ENCODE peak calls at places on chromosomes 11 and 22, in five cellular contexts. Y is K562, V is A549, Z is HepG2, C is GM12878. F is an unnamed sample.

GRCh38 chr11:47355283-47356128 is 3.0 kb upstream of the MYBPC3 start:
- DNase-seq in Y (peak), V (peak), Z (peak), C (no peak), F (peak)

GRCh38 chr22:20862540-20862939 is 3.7 kb downstream of the SNAP29 start:
- DNase-seq in Y (peak), V (no peak), Z (no peak), C (no peak), F (no peak)

GRCh38 chr11:65867284-65868071 is 5.1 kb downstream of the EFEMP2 start:
- DNase-seq in Y (peak), V (no peak), Z (no peak), C (no peak), F (no peak)

GRCh38 chr22:17638182-17638431 is 450 bp upstream of the BCL2L13 start:
- DNase-seq in Y (no peak), V (no peak), Z (no peak), C (no peak), F (no peak)

GRCh38 chr11:57662893-57663292 is 5.0 kb upstream of the ZDHHC5 start:
- DNase-seq in Y (no peak), V (peak), Z (no peak), C (no peak), F (no peak)

GRCh38 chr11:75577198-75577597 is 15.1 kb downstream of the SERPINH1 start:
- DNase-seq in Y (peak), V (peak), Z (no peak), C (no peak), F (no peak)

GRCh38 chr11:32198053-32198452 is 107.2 kb downstream of the RCN1 start:
- DNase-seq in Y (no peak), V (no peak), Z (no peak), C (no peak), F (no peak)

GRCh38 chr11:130816941-130817607 is 99.2 kb downstream of the SNX19 start:
- DNase-seq in Y (no peak), V (no peak), Z (no peak), C (no peak), F (no peak)

GRCh38 chr11:24312464-24313238 is 184.2 kb upstream of the LUZP2 start:
- DNase-seq in Y (no peak), V (no peak), Z (no peak), C (no peak), F (no peak)

DNA sequence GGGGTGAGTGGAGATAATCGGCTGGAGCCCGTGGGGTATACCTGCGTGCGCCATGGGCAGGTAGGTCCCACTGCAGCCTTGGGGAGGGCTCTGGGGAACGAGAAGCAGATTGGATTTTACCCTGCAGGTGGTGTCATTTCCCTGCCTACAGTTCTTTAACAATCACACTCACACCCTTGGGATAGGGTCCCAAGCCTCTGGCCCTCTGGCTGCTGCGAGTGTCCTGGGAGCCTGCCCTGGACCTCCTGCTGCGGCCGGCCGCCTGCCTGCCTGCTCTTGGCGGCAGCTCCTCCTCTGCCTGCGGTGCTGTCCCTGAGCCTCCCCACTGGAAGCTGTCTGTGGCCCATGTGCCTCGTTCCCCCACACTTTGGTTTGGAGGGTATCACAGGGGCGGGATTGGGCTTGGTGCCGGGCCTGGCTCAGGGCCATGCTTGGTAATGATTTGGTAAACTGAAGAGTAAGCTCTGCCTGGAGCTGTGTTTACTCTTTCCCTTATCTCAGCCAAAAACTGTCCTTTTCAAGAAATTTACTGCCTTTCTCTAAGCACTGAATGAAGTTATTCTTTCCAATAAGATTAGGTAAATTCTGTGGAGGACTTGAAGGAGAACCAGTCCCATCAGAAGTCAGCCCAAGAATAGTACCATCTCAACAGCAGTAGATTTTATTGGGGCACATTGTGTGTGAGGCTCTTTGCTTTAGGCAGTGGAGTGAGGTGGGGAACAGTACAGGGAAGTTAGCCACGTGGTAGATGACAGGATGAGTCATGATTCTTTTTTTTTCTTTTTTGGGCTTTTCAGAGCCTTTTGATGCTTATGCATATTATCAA is 53.7 kb downstream of the TBC1D22A start:
- DNase-seq in Y (peak), V (no peak), Z (peak), C (no peak), F (peak)
- TF ChIP-seq RFX5 in Y (no peak), V (no peak), Z (no peak), C (no peak), F (no peak)

DNA sequence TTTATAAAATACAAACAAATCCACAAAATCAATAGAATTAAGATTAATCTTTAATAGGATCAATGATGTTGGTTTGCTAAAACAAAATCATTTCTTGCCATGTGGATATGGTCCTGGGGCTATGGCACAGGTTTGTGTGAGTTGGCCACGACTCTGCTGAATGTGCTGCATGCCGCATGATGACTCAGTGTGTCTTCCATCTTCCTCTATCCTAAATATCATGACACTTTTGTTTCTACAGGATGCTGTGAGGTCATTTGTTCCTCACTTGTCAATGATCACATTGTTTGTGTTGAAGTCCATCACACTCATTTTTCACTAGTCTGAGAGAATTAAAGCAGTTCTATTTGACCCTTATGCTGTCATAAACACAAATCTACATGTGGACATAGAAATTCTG is 167.2 kb upstream of the ZBED5 start:
- DNase-seq in Y (no peak), V (peak), Z (no peak), C (no peak), F (no peak)
- TF ChIP-seq KDM1A in Y (no peak), V (no peak), Z (no peak), C (no peak), F (no peak)

GRCh38 chr11:62061356-62062222 is 62.2 kb upstream of the INCENP start:
- DNase-seq in Y (no peak), V (no peak), Z (peak), C (no peak), F (no peak)
- TF ChIP-seq RFX5 in Y (no peak), V (no peak), Z (no peak), C (no peak), F (no peak)

DNA sequence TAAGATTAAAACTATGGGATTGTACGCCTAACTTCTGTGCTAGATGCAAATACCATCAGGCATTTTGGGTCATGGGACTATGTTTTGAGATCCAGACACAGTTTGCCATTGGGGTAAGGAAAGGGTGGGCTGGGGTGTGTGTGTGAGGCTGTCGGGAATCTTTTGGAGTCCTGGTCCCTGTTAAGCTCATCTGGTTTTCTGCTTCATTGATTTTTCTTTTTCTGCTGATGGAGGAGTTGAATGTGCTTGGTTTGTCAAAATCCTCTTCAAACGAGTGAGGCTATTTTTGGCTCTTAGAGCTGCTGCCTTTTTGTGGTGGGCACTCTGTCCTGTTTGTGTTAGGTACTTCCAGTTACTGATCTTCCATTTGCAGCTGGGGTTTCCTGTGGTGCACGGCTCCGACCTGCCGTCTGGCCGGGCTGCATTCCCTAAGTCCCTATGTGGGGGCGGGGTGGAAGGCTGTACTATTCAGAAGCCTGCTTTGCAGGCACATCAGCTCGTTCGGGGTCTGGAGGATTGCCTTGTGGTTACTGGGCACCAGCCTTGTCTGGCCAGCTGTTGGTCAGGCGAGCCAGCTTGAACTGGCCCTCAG is 2.9 kb downstream of the BCR start:
- DNase-seq in Y (peak), V (no peak), Z (peak), C (no peak), F (peak)
- TF ChIP-seq KDM1A in Y (no peak), V (no peak), Z (no peak), C (no peak), F (no peak)

GRCh38 chr22:36086170-36086490 is 57.5 kb upstream of the RBFOX2 start:
- DNase-seq in Y (peak), V (peak), Z (no peak), C (no peak), F (no peak)
- TF ChIP-seq RFX5 in Y (no peak), V (no peak), Z (no peak), C (no peak), F (no peak)

GRCh38 chr11:41177791-41178190 is 281.7 kb downstream of the LRRC4C start:
- DNase-seq in Y (no peak), V (no peak), Z (no peak), C (no peak), F (no peak)
- TF ChIP-seq KDM1A in Y (no peak), V (no peak), Z (no peak), C (no peak), F (no peak)

DNA sequence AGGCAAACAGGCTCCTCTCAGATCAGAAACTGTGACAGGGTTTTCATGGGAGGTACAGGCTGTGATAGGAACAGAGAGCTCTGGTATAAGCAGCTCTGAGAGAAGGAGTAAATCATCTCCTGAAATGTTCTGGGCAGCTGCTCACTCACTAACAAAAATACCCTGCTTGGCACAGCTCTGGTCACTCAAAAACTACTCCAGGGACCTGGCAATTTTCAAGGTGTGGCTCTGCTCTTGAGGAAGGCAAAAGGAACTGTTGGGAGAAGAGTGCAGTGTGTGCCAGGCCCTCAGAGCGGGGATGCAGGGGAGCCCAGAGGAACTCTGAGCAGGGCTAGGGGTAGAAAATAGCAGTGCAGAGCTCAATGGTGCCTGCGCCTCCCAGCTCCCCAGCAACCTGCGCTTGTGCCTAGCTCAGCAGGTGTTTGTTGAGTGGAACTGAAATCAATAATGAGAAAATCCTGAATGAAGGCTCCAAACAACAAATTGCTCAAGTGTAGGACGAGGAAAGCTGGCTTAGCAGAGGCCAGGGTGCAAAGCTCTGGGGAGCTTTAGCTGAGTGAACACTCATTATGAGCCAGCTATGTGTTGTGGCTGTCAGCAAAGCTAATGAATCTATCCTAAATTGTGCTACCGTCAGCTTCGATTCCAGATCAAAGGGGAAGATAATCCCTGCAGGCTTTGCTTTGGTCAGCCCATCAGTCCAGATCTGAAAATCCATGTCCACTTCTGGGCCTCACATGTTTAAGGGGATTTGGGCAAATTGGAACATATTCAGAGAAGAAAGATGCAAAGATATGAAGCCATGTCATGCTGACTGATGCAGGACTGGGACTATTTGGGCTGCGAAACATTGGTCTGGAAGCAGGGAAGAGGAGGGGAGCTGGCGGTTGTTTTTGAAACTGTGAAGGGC is 180.7 kb upstream of the ZBED5 start:
- DNase-seq in Y (no peak), V (no peak), Z (no peak), C (no peak), F (no peak)
- TF ChIP-seq RFX5 in Y (no peak), V (no peak), Z (no peak), C (no peak), F (no peak)

GRCh38 chr22:47395481-47395880 is 633.0 kb downstream of the TBC1D22A start:
- DNase-seq in Y (no peak), V (peak), Z (no peak), C (no peak), F (no peak)
- TF ChIP-seq KDM1A in Y (no peak), V (no peak), Z (no peak), C (no peak), F (no peak)

DNA sequence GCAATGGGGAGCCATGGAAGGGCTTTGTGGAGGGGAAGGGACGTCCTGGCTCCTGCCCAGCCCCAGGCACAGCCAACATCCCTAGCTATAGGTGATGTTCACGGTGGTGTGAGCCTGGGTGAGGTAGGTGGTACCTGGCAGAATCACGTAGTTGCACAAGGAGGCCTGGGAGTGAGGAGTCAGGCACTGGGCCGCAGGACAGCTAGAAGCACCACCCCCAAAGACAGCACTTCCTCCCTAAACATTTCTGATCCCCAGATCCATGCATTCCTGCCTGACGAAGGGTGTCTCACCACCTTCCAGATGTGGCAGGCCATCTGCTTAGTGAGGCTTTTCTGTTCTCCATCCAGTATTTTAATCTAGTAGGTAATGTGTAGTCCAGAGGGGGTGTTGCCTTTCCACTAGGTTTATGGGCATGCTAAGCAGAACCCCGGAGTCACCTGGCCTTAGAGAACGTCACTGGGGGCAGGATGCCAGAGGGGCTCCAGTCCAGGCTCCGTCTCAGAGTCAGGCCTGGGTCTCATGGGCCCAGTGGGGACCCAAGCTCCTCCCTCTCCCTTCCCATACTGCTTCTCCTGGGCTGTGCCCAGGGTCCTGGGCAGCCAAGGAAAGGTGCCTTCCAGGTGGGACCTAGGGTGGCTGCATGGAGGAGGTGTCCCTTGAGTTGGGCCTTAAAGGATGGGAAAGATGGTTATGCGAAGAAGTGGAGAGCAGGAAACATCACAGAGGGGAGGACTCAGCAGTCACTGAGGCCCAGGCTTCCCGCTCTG is 56.2 kb downstream of the OTOG start:
- DNase-seq in Y (no peak), V (no peak), Z (no peak), C (no peak), F (no peak)
- TF ChIP-seq RFX5 in Y (no peak), V (no peak), Z (no peak), C (no peak), F (no peak)

F was measured in H1.